ENCODE peak calls at places on chromosome 14, in ten cellular contexts. One of them, this sample, is unnamed.

GRCh38 chr14:57671021-57671420 is 177.4 kb upstream of the CCDC198 start:
- DNase-seq in NCI-H345: no peak
- DNase-seq in GM23248: no peak
- DNase-seq in AG10803: no peak
- DNase-seq in fibroblast of pulmonary artery: no peak
- DNase-seq in activated T-cell treated with anti-CD3 and anti-CD28 coated beads, Interleukin-2, amount 50 U/mL, for 72 hours: no peak
- DNase-seq in activated T-helper 9 cell treated with anti-CD3 and anti-CD28 coated beads, Interleukin-2, amount 50 U/mL, for 16 hours: no peak
- DNase-seq in T-cell: no peak
- DNase-seq in stimulated activated CD8-positive, alpha-beta memory T cell treated with anti-CD3 and anti-CD28 coated beads, Interleukin-4, amount 100 ng/mL, for 4 hours: no peak
- DNase-seq in HEK293T: no peak
- DNase-seq in this sample: no peak

GRCh38 chr14:99270491-99271287 is 1.3 kb downstream of the BCL11B start:
- DNase-seq in HEK293T: peak; percentile 36
- DNase-seq in AG10803: no peak
- DNase-seq in activated T-helper 9 cell treated with anti-CD3 and anti-CD28 coated beads, Interleukin-2, amount 50 U/mL, for 16 hours: no peak
- DNase-seq in stimulated activated CD8-positive, alpha-beta memory T cell treated with anti-CD3 and anti-CD28 coated beads, Interleukin-4, amount 100 ng/mL, for 4 hours: no peak
- DNase-seq in GM23248: peak; percentile 9
- DNase-seq in activated T-cell treated with anti-CD3 and anti-CD28 coated beads, Interleukin-2, amount 50 U/mL, for 72 hours: peak; percentile 59
- DNase-seq in T-cell: no peak
- DNase-seq in NCI-H345: peak; percentile 65
- DNase-seq in fibroblast of pulmonary artery: no peak
- DNase-seq in this sample: peak; percentile 36

GRCh38 chr14:36317650-36318049 is 2.8 kb downstream of the MBIP start:
- DNase-seq in T-cell: no peak
- DNase-seq in activated T-cell treated with anti-CD3 and anti-CD28 coated beads, Interleukin-2, amount 50 U/mL, for 72 hours: no peak
- DNase-seq in AG10803: no peak
- DNase-seq in fibroblast of pulmonary artery: no peak
- DNase-seq in HEK293T: no peak
- DNase-seq in GM23248: peak; percentile 35
- DNase-seq in stimulated activated CD8-positive, alpha-beta memory T cell treated with anti-CD3 and anti-CD28 coated beads, Interleukin-4, amount 100 ng/mL, for 4 hours: no peak
- DNase-seq in activated T-helper 9 cell treated with anti-CD3 and anti-CD28 coated beads, Interleukin-2, amount 50 U/mL, for 16 hours: no peak
- DNase-seq in NCI-H345: no peak
- DNase-seq in this sample: no peak

GRCh38 chr14:60757617-60758016 is 23.1 kb downstream of the MNAT1 start:
- DNase-seq in activated T-cell treated with anti-CD3 and anti-CD28 coated beads, Interleukin-2, amount 50 U/mL, for 72 hours: no peak
- DNase-seq in NCI-H345: no peak
- DNase-seq in T-cell: no peak
- DNase-seq in activated T-helper 9 cell treated with anti-CD3 and anti-CD28 coated beads, Interleukin-2, amount 50 U/mL, for 16 hours: no peak
- DNase-seq in AG10803: peak; percentile 83
- DNase-seq in HEK293T: no peak
- DNase-seq in stimulated activated CD8-positive, alpha-beta memory T cell treated with anti-CD3 and anti-CD28 coated beads, Interleukin-4, amount 100 ng/mL, for 4 hours: no peak
- DNase-seq in GM23248: peak; percentile 82
- DNase-seq in fibroblast of pulmonary artery: peak; percentile 63
- DNase-seq in this sample: no peak

GRCh38 chr14:59268011-59268410 is 79.5 kb downstream of the DAAM1 start:
- DNase-seq in fibroblast of pulmonary artery: no peak
- DNase-seq in activated T-helper 9 cell treated with anti-CD3 and anti-CD28 coated beads, Interleukin-2, amount 50 U/mL, for 16 hours: no peak
- DNase-seq in GM23248: no peak
- DNase-seq in NCI-H345: no peak
- DNase-seq in activated T-cell treated with anti-CD3 and anti-CD28 coated beads, Interleukin-2, amount 50 U/mL, for 72 hours: no peak
- DNase-seq in AG10803: no peak
- DNase-seq in HEK293T: no peak
- DNase-seq in T-cell: no peak
- DNase-seq in stimulated activated CD8-positive, alpha-beta memory T cell treated with anti-CD3 and anti-CD28 coated beads, Interleukin-4, amount 100 ng/mL, for 4 hours: no peak
- DNase-seq in this sample: no peak

GRCh38 chr14:24699052-24699451 is 65.1 kb upstream of the GZMB start:
- DNase-seq in activated T-cell treated with anti-CD3 and anti-CD28 coated beads, Interleukin-2, amount 50 U/mL, for 72 hours: no peak
- DNase-seq in fibroblast of pulmonary artery: no peak
- DNase-seq in HEK293T: no peak
- DNase-seq in NCI-H345: no peak
- DNase-seq in activated T-helper 9 cell treated with anti-CD3 and anti-CD28 coated beads, Interleukin-2, amount 50 U/mL, for 16 hours: no peak
- DNase-seq in GM23248: no peak
- DNase-seq in stimulated activated CD8-positive, alpha-beta memory T cell treated with anti-CD3 and anti-CD28 coated beads, Interleukin-4, amount 100 ng/mL, for 4 hours: no peak
- DNase-seq in AG10803: no peak
- DNase-seq in T-cell: no peak
- DNase-seq in this sample: no peak

GRCh38 chr14:54186821-54187365 is 209.9 kb upstream of the CDKN3 start:
- DNase-seq in NCI-H345: no peak
- DNase-seq in GM23248: no peak
- DNase-seq in fibroblast of pulmonary artery: no peak
- DNase-seq in activated T-helper 9 cell treated with anti-CD3 and anti-CD28 coated beads, Interleukin-2, amount 50 U/mL, for 16 hours: no peak
- DNase-seq in stimulated activated CD8-positive, alpha-beta memory T cell treated with anti-CD3 and anti-CD28 coated beads, Interleukin-4, amount 100 ng/mL, for 4 hours: no peak
- DNase-seq in AG10803: peak; percentile 29
- DNase-seq in HEK293T: no peak
- DNase-seq in T-cell: no peak
- DNase-seq in activated T-cell treated with anti-CD3 and anti-CD28 coated beads, Interleukin-2, amount 50 U/mL, for 72 hours: no peak
- DNase-seq in this sample: no peak

GRCh38 chr14:66859063-66859671 is 330.1 kb upstream of the GARIN2 start:
- DNase-seq in GM23248: no peak
- DNase-seq in activated T-helper 9 cell treated with anti-CD3 and anti-CD28 coated beads, Interleukin-2, amount 50 U/mL, for 16 hours: no peak
- DNase-seq in stimulated activated CD8-positive, alpha-beta memory T cell treated with anti-CD3 and anti-CD28 coated beads, Interleukin-4, amount 100 ng/mL, for 4 hours: no peak
- DNase-seq in AG10803: no peak
- DNase-seq in HEK293T: no peak
- DNase-seq in NCI-H345: no peak
- DNase-seq in activated T-cell treated with anti-CD3 and anti-CD28 coated beads, Interleukin-2, amount 50 U/mL, for 72 hours: no peak
- DNase-seq in T-cell: no peak
- DNase-seq in fibroblast of pulmonary artery: no peak
- DNase-seq in this sample: no peak

GRCh38 chr14:64465208-64465821 is at the start of gene AKAP5:
- DNase-seq in NCI-H345: peak; percentile 89
- DNase-seq in fibroblast of pulmonary artery: no peak
- DNase-seq in HEK293T: peak; percentile 80
- DNase-seq in stimulated activated CD8-positive, alpha-beta memory T cell treated with anti-CD3 and anti-CD28 coated beads, Interleukin-4, amount 100 ng/mL, for 4 hours: peak; percentile 15
- DNase-seq in activated T-cell treated with anti-CD3 and anti-CD28 coated beads, Interleukin-2, amount 50 U/mL, for 72 hours: peak; percentile 71
- DNase-seq in AG10803: no peak
- DNase-seq in GM23248: peak; percentile 48
- DNase-seq in T-cell: peak; percentile 52
- DNase-seq in activated T-helper 9 cell treated with anti-CD3 and anti-CD28 coated beads, Interleukin-2, amount 50 U/mL, for 16 hours: peak; percentile 56
- DNase-seq in this sample: peak; percentile 94